ENCODE peak calls at places on chromosomes 11 and 22, in five cellular contexts. One of them, this sample, is unnamed.

GRCh38 chr11:96199563-96200025 is 143.4 kb downstream of the MAML2 start:
- DNase-seq in neuronal stem cell: no peak
- DNase-seq in mesendoderm: no peak
- DNase-seq in H9: no peak
- DNase-seq in mesenchymal stem cell: peak; percentile 87
- DNase-seq in this sample: peak; percentile 80

GRCh38 chr22:45067731-45068130 is 57.9 kb upstream of the PHF21B start:
- DNase-seq in neuronal stem cell: no peak
- DNase-seq in H9: no peak
- DNase-seq in mesenchymal stem cell: no peak
- DNase-seq in mesendoderm: no peak
- DNase-seq in this sample: no peak

GRCh38 chr11:46718155-46719019 is 626 bp upstream of the F2 start:
- DNase-seq in mesenchymal stem cell: peak; percentile 12
- DNase-seq in H9: no peak
- DNase-seq in mesendoderm: peak; percentile 57
- DNase-seq in neuronal stem cell: no peak
- DNase-seq in this sample: no peak

GRCh38 chr11:126637800-126638175 is 282.3 kb downstream of the ST3GAL4 start:
- DNase-seq in H9: no peak
- DNase-seq in neuronal stem cell: no peak
- DNase-seq in mesenchymal stem cell: no peak
- DNase-seq in mesendoderm: peak; percentile 71
- DNase-seq in this sample: peak; percentile 94

GRCh38 chr11:70727899-70728620 is 329.7 kb downstream of the CTTN start:
- DNase-seq in neuronal stem cell: no peak
- DNase-seq in mesendoderm: no peak
- DNase-seq in mesenchymal stem cell: no peak
- DNase-seq in H9: no peak
- DNase-seq in this sample: no peak

GRCh38 chr11:8760896-8761295 is 78.3 kb downstream of the RPL27A start:
- DNase-seq in neuronal stem cell: no peak
- DNase-seq in mesenchymal stem cell: peak; percentile 88
- DNase-seq in H9: no peak
- DNase-seq in mesendoderm: no peak
- DNase-seq in this sample: peak; percentile 59

GRCh38 chr11:33988586-33989370 is 62.8 kb upstream of the CAPRIN1 start:
- DNase-seq in mesenchymal stem cell: no peak
- DNase-seq in H9: no peak
- DNase-seq in mesendoderm: no peak
- DNase-seq in neuronal stem cell: no peak
- DNase-seq in this sample: no peak

GRCh38 chr11:70394211-70394950 is 3.9 kb upstream of the CTTN start:
- DNase-seq in mesendoderm: no peak
- DNase-seq in H9: no peak
- DNase-seq in mesenchymal stem cell: no peak
- DNase-seq in neuronal stem cell: no peak
- DNase-seq in this sample: no peak

GRCh38 chr22:47204002-47204979 is 441.8 kb downstream of the TBC1D22A start:
- DNase-seq in mesendoderm: no peak
- DNase-seq in mesenchymal stem cell: no peak
- DNase-seq in neuronal stem cell: no peak
- DNase-seq in H9: no peak
- DNase-seq in this sample: no peak

GRCh38 chr11:30710216-30710615 is 124.1 kb upstream of the MPPED2 start:
- DNase-seq in mesenchymal stem cell: no peak
- DNase-seq in mesendoderm: no peak
- DNase-seq in H9: no peak
- DNase-seq in neuronal stem cell: no peak
- DNase-seq in this sample: no peak

GRCh38 chr22:28017859-28018258 is 98.8 kb upstream of the PITPNB start:
- DNase-seq in mesenchymal stem cell: no peak
- DNase-seq in mesendoderm: no peak
- DNase-seq in H9: no peak
- DNase-seq in neuronal stem cell: no peak
- DNase-seq in this sample: no peak

GRCh38 chr11:133064152-133064877 is 468.0 kb downstream of the OPCML start:
- DNase-seq in H9: peak; percentile 88
- DNase-seq in neuronal stem cell: peak; percentile 68
- DNase-seq in mesenchymal stem cell: peak; percentile 62
- DNase-seq in mesendoderm: peak; percentile 96
- DNase-seq in this sample: peak; percentile 48

GRCh38 chr11:10436224-10436623 is 18.8 kb upstream of the AMPD3 start:
- DNase-seq in mesenchymal stem cell: no peak
- DNase-seq in mesendoderm: no peak
- DNase-seq in H9: no peak
- DNase-seq in neuronal stem cell: no peak
- DNase-seq in this sample: no peak

GRCh38 chr11:605286-606129 is 10.2 kb downstream of the IRF7 start:
- DNase-seq in mesendoderm: no peak
- DNase-seq in H9: no peak
- DNase-seq in neuronal stem cell: no peak
- DNase-seq in mesenchymal stem cell: no peak
- DNase-seq in this sample: no peak

GRCh38 chr11:17760102-17761029 is 25.8 kb downstream of the KCNC1 start:
- DNase-seq in neuronal stem cell: peak; percentile 63
- DNase-seq in H9: peak; percentile 92
- DNase-seq in mesenchymal stem cell: peak; percentile 41
- DNase-seq in mesendoderm: peak; percentile 86
- DNase-seq in this sample: peak; percentile 39

GRCh38 chr22:19748991-19749665 is 11.4 kb upstream of the TBX1 start:
- DNase-seq in H9: no peak
- DNase-seq in neuronal stem cell: no peak
- DNase-seq in mesendoderm: no peak
- DNase-seq in mesenchymal stem cell: no peak
- DNase-seq in this sample: no peak

GRCh38 chr11:34565417-34566208 is 52.0 kb upstream of the ELF5 start:
- DNase-seq in mesenchymal stem cell: no peak
- DNase-seq in H9: peak; percentile 57
- DNase-seq in mesendoderm: peak; percentile 62
- DNase-seq in neuronal stem cell: no peak
- DNase-seq in this sample: no peak

GRCh38 chr22:39669432-39669831 is 98.9 kb downstream of the CACNA1I start:
- DNase-seq in mesendoderm: no peak
- DNase-seq in mesenchymal stem cell: no peak
- DNase-seq in neuronal stem cell: no peak
- DNase-seq in H9: no peak
- DNase-seq in this sample: no peak

GRCh38 chr11:86108146-86108545 is 39.3 kb upstream of the PICALM start:
- DNase-seq in neuronal stem cell: no peak
- DNase-seq in mesenchymal stem cell: no peak
- DNase-seq in mesendoderm: no peak
- DNase-seq in H9: no peak
- DNase-seq in this sample: no peak

GRCh38 chr11:102623998-102624397 is 1.1 kb downstream of the MMP20 start:
- DNase-seq in neuronal stem cell: no peak
- DNase-seq in mesenchymal stem cell: no peak
- DNase-seq in mesendoderm: no peak
- DNase-seq in H9: no peak
- DNase-seq in this sample: no peak

GRCh38 chr22:31036671-31037550 is 44.2 kb upstream of the SMTN start:
- DNase-seq in mesenchymal stem cell: peak; percentile 50
- DNase-seq in H9: no peak
- DNase-seq in neuronal stem cell: no peak
- DNase-seq in mesendoderm: no peak
- DNase-seq in this sample: peak; percentile 53

GRCh38 chr11:45667929-45668680 is 2.7 kb upstream of the CHST1 start:
- DNase-seq in neuronal stem cell: no peak
- DNase-seq in mesenchymal stem cell: no peak
- DNase-seq in H9: no peak
- DNase-seq in mesendoderm: no peak
- DNase-seq in this sample: no peak

GRCh38 chr11:37449146-37449545 is 851.1 kb upstream of the RAG2 start:
- DNase-seq in mesenchymal stem cell: peak; percentile 51
- DNase-seq in H9: no peak
- DNase-seq in mesendoderm: peak; percentile 65
- DNase-seq in neuronal stem cell: peak; percentile 14
- DNase-seq in this sample: peak; percentile 68

GRCh38 chr22:32877196-32877595 is 75.7 kb downstream of the TIMP3 start:
- DNase-seq in mesenchymal stem cell: no peak
- DNase-seq in H9: no peak
- DNase-seq in neuronal stem cell: no peak
- DNase-seq in mesendoderm: no peak
- DNase-seq in this sample: no peak

GRCh38 chr11:125625594-125626380 is 824 bp downstream of the CHEK1 start:
- DNase-seq in mesenchymal stem cell: peak; percentile 93
- DNase-seq in neuronal stem cell: peak; percentile 95
- DNase-seq in H9: peak; percentile 94
- DNase-seq in mesendoderm: peak; percentile 99
- DNase-seq in this sample: peak; percentile 85

GRCh38 chr11:75733346-75734107 is 15.9 kb downstream of the MOGAT2 start:
- DNase-seq in mesenchymal stem cell: no peak
- DNase-seq in H9: no peak
- DNase-seq in mesendoderm: no peak
- DNase-seq in neuronal stem cell: no peak
- DNase-seq in this sample: no peak

DNA sequence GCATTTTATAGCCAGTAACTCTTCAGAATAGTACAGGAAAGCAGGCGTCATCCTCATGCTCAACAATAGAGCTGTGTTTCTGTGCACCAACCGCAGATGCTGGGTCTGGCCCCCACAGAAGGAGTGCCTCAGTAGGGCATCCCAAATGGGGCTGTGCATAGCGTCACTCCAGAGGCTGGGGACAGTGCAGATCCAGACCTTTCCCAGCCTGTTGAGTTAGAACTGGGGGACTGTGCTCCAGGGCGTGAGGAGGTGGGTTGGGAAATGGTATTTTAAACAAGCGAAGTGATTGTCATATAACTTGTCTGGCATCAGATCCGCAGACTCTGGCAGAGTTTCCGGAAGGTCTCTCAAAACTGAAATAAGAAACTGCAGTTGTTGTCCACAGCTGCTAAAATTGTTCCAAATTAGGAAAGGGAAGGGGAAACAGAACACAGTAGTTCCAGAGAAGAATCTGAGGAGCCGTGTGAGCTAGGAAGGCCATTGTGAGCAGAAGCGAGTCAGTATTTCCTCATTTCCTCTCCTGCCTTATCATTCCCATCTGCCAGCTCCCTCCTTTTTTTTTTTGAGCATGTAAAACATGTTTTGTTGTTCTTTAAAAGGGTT is 52.2 kb downstream of the JAM3 start:
- DNase-seq in mesenchymal stem cell: peak; percentile 45
- DNase-seq in neuronal stem cell: no peak
- DNase-seq in mesendoderm: peak; percentile 46
- DNase-seq in H9: no peak
- DNase-seq in this sample: peak; percentile 52
- H2BK120ac ChIP-seq in mesenchymal stem cell: no peak overlapping the region
- H2BK120ac ChIP-seq in neuronal stem cell: no peak overlapping the region
- H2BK120ac ChIP-seq in mesendoderm: no peak overlapping the region
- H2BK120ac ChIP-seq in H9: no peak overlapping the region
- H2BK120ac ChIP-seq in this sample: peak overlapping the region; percentile 84

GRCh38 chr11:122102426-122102825 is 13.6 kb downstream of the BLID start:
- DNase-seq in mesendoderm: no peak
- DNase-seq in neuronal stem cell: no peak
- DNase-seq in mesenchymal stem cell: no peak
- DNase-seq in H9: no peak
- DNase-seq in this sample: peak; percentile 54

GRCh38 chr11:122098223-122098980 is 17.6 kb downstream of the BLID start:
- DNase-seq in neuronal stem cell: no peak
- DNase-seq in mesenchymal stem cell: no peak
- DNase-seq in mesendoderm: no peak
- DNase-seq in H9: no peak
- DNase-seq in this sample: no peak

GRCh38 chr11:122099345-122100045 is 16.5 kb downstream of the BLID start:
- DNase-seq in neuronal stem cell: no peak
- DNase-seq in mesendoderm: no peak
- DNase-seq in H9: no peak
- DNase-seq in mesenchymal stem cell: peak; percentile 53
- DNase-seq in this sample: peak; percentile 71

GRCh38 chr11:122101625-122102291 is 14.3 kb downstream of the BLID start:
- DNase-seq in H9: peak; percentile 85
- DNase-seq in mesendoderm: peak; percentile 92
- DNase-seq in mesenchymal stem cell: peak; percentile 89
- DNase-seq in neuronal stem cell: peak; percentile 65
- DNase-seq in this sample: peak; percentile 85

GRCh38 chr11:122100222-122101080 is 15.6 kb downstream of the BLID start:
- DNase-seq in mesendoderm: peak; percentile 50
- DNase-seq in H9: peak; percentile 67
- DNase-seq in mesenchymal stem cell: peak; percentile 68
- DNase-seq in neuronal stem cell: no peak
- DNase-seq in this sample: peak; percentile 68
- H2BK120ac ChIP-seq in mesendoderm: no peak overlapping the region
- H2BK120ac ChIP-seq in H9: no peak overlapping the region
- H2BK120ac ChIP-seq in mesenchymal stem cell: peak overlapping the region; percentile 86
- H2BK120ac ChIP-seq in neuronal stem cell: no peak overlapping the region
- H2BK120ac ChIP-seq in this sample: peak overlapping the region; percentile 88

DNA sequence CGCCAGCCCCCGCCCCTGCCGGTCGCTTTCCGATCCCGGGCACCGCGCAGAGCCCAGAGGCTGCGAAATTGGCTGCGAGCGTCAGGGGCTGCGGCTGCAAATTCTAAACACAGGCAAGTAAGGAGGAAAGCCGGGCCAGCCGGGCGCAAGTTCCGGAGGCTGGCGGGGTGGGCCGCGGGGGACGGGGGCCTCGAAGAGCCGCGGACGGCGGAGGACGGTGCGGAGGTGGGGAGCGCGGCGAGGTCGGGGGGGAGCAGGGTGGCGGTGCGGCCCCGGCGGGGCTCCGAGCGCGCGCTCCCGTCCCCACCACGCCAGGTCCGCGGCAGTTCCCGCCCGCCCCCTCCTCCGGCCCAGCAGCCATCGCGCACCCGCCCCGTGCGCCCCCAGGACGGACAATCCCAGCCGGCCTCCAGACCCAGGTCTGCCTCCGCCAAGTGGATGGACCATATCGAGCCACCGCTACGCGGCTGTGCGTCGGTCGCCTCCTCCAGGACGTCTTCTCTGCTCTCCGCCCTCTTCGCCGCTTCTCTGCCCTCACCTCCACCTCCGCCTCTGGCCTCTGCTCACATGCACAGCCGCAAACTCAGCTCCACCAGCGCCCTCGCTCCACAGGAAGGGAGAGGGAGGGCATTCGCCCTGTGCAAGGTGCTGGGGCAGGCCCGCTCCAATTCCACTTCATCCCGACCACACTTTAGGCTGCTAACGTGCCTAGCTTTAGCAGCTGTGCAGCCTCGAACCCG is 7.2 kb downstream of the ELFN2 start:
- DNase-seq in H9: peak; percentile 77
- DNase-seq in neuronal stem cell: no peak
- DNase-seq in mesenchymal stem cell: peak; percentile 44
- DNase-seq in mesendoderm: peak; percentile 63
- DNase-seq in this sample: peak; percentile 17
- H2BK120ac ChIP-seq in H9: no peak overlapping the region
- H2BK120ac ChIP-seq in neuronal stem cell: no peak overlapping the region
- H2BK120ac ChIP-seq in mesenchymal stem cell: no peak overlapping the region
- H2BK120ac ChIP-seq in mesendoderm: no peak overlapping the region
- H2BK120ac ChIP-seq in this sample: no peak overlapping the region

DNA sequence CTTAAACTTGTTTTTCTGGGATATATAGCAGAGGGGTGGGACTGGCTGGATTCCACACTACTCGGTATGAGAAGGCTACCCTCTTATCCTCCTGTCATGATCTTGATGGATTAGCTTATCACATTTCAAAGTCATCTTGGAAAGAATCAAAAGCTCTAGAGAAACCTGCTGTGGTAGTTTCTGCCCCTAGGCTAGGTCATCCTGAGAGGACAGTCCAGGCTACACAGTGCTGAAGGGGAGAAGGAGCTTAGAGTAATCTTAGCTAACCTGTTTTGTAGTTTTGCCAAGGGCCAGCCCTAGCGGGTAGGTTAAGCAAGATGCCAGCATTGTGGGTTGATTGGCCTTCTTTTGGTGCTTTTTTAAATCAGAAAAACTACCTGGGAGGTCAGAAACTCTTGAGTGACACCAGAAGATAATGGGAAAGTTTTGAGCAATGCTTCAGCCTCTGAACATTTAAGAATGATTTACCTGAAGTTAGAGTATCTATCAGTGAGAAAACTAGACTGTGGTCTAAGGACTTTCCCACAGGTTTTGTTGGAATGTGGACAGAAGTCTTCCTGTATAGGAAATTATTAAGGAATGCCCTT is 21.3 kb downstream of the PIWIL4 start:
- DNase-seq in H9: no peak
- DNase-seq in mesenchymal stem cell: no peak
- DNase-seq in mesendoderm: peak; percentile 25
- DNase-seq in neuronal stem cell: no peak
- DNase-seq in this sample: no peak
- H2BK120ac ChIP-seq in H9: no peak overlapping the region
- H2BK120ac ChIP-seq in mesenchymal stem cell: no peak overlapping the region
- H2BK120ac ChIP-seq in mesendoderm: no peak overlapping the region
- H2BK120ac ChIP-seq in neuronal stem cell: no peak overlapping the region
- H2BK120ac ChIP-seq in this sample: no peak overlapping the region